ENCODE peak calls at places on chromosomes 7 and 10, in four cellular contexts. One of them, this sample, is unnamed. For H3K4me1, the result is how much of the 10 kb centered on the place peaks cover.

GRCh38 chr7:127758105-127758504 is 106.1 kb downstream of the SND1 start:
- DNase-seq in mesenchymal stem cell: no peak
- DNase-seq in neuronal stem cell: no peak
- DNase-seq in H1: no peak
- DNase-seq in this sample: no peak

GRCh38 chr10:97974526-97975525 is 55.6 kb downstream of the CRTAC1 start:
- DNase-seq in mesenchymal stem cell: no peak
- DNase-seq in neuronal stem cell: peak
- DNase-seq in H1: peak
- DNase-seq in this sample: peak

GRCh38 chr10:96287392-96288105 is 16.2 kb upstream of the BLNK start:
- DNase-seq in mesenchymal stem cell: no peak
- DNase-seq in neuronal stem cell: no peak
- DNase-seq in H1: no peak
- DNase-seq in this sample: no peak

GRCh38 chr10:43822509-43823236 is 174.0 kb upstream of the ZNF32 start:
- DNase-seq in mesenchymal stem cell: no peak
- DNase-seq in neuronal stem cell: no peak
- DNase-seq in H1: no peak
- DNase-seq in this sample: no peak

GRCh38 chr7:44329888-44330287 is 4.5 kb upstream of the CAMK2B start:
- DNase-seq in mesenchymal stem cell: no peak
- DNase-seq in neuronal stem cell: no peak
- DNase-seq in H1: peak
- DNase-seq in this sample: no peak

GRCh38 chr10:116444527-116445142 is 17.0 kb downstream of the PNLIPRP3 start:
- DNase-seq in mesenchymal stem cell: peak
- DNase-seq in neuronal stem cell: peak
- DNase-seq in H1: no peak
- DNase-seq in this sample: peak

GRCh38 chr10:132311338-132311939 is 3.7 kb upstream of the STK32C start:
- DNase-seq in mesenchymal stem cell: peak
- DNase-seq in neuronal stem cell: no peak
- DNase-seq in H1: no peak
- DNase-seq in this sample: no peak

GRCh38 chr7:133429371-133429770 is 176.5 kb downstream of the EXOC4 start:
- DNase-seq in mesenchymal stem cell: peak
- DNase-seq in neuronal stem cell: no peak
- DNase-seq in H1: no peak
- DNase-seq in this sample: no peak

GRCh38 chr10:132140167-132140925 is 46.4 kb upstream of the DPYSL4 start:
- DNase-seq in mesenchymal stem cell: no peak
- DNase-seq in neuronal stem cell: no peak
- DNase-seq in H1: no peak
- DNase-seq in this sample: no peak

GRCh38 chr7:74542558-74543117 is 88.9 kb downstream of the GTF2IRD1 start:
- DNase-seq in mesenchymal stem cell: no peak
- DNase-seq in neuronal stem cell: no peak
- DNase-seq in H1: no peak
- DNase-seq in this sample: no peak

GRCh38 chr7:8149222-8149621 is 112.7 kb downstream of the ICA1 start:
- DNase-seq in mesenchymal stem cell: no peak
- DNase-seq in neuronal stem cell: no peak
- DNase-seq in H1: no peak
- DNase-seq in this sample: no peak

GRCh38 chr7:51198654-51199053 is 118.0 kb downstream of the COBL start:
- DNase-seq in mesenchymal stem cell: no peak
- DNase-seq in neuronal stem cell: no peak
- DNase-seq in H1: no peak
- DNase-seq in this sample: no peak

GRCh38 chr10:97050205-97050745 is 135.5 kb downstream of the SLIT1 start:
- DNase-seq in mesenchymal stem cell: no peak
- DNase-seq in neuronal stem cell: no peak
- DNase-seq in H1: no peak
- DNase-seq in this sample: no peak

GRCh38 chr7:52009195-52009594 is 692.6 kb upstream of the COBL start:
- DNase-seq in mesenchymal stem cell: peak
- DNase-seq in neuronal stem cell: no peak
- DNase-seq in H1: no peak
- DNase-seq in this sample: no peak

GRCh38 chr7:148916186-148916585 is 32.1 kb upstream of the EZH2 start:
- DNase-seq in mesenchymal stem cell: peak
- DNase-seq in neuronal stem cell: no peak
- DNase-seq in H1: no peak
- DNase-seq in this sample: no peak

GRCh38 chr10:1196656-1197055 is 140.5 kb downstream of the WDR37 start:
- DNase-seq in mesenchymal stem cell: no peak
- DNase-seq in neuronal stem cell: no peak
- DNase-seq in H1: no peak
- DNase-seq in this sample: no peak

GRCh38 chr7:34928052-34928451 is 109.2 kb downstream of the DPY19L1 start:
- DNase-seq in mesenchymal stem cell: no peak
- DNase-seq in neuronal stem cell: peak
- DNase-seq in H1: peak
- DNase-seq in this sample: peak

GRCh38 chr10:102673961-102674511 is 29.8 kb downstream of the TRIM8 start:
- DNase-seq in mesenchymal stem cell: peak
- DNase-seq in neuronal stem cell: peak
- DNase-seq in H1: no peak
- DNase-seq in this sample: no peak

GRCh38 chr10:132272061-132272766 is 35.5 kb downstream of the STK32C start:
- DNase-seq in mesenchymal stem cell: no peak
- DNase-seq in neuronal stem cell: no peak
- DNase-seq in H1: no peak
- DNase-seq in this sample: no peak

GRCh38 chr7:75914655-75915415 is at the start of gene POR:
- DNase-seq in mesenchymal stem cell: peak
- DNase-seq in neuronal stem cell: peak
- DNase-seq in H1: peak
- DNase-seq in this sample: peak

GRCh38 chr10:70656489-70656888 is 15.8 kb upstream of the ADAMTS14 start:
- DNase-seq in mesenchymal stem cell: peak
- DNase-seq in neuronal stem cell: no peak
- DNase-seq in H1: no peak
- DNase-seq in this sample: no peak

GRCh38 chr7:101386558-101387199 is 24.0 kb downstream of the COL26A1 start:
- DNase-seq in mesenchymal stem cell: peak
- DNase-seq in neuronal stem cell: peak
- DNase-seq in H1: peak
- DNase-seq in this sample: no peak

GRCh38 chr10:126500866-126501265 is 112.6 kb upstream of the ADAM12 start:
- DNase-seq in mesenchymal stem cell: peak
- DNase-seq in neuronal stem cell: no peak
- DNase-seq in H1: no peak
- DNase-seq in this sample: no peak

GRCh38 chr10:91564508-91564907 is 68.4 kb downstream of the PPP1R3C start:
- DNase-seq in mesenchymal stem cell: no peak
- DNase-seq in neuronal stem cell: no peak
- DNase-seq in H1: no peak
- DNase-seq in this sample: no peak

GRCh38 chr10:122567056-122567660 is 6.6 kb downstream of the DMBT1 start:
- DNase-seq in mesenchymal stem cell: peak
- DNase-seq in neuronal stem cell: no peak
- DNase-seq in H1: peak
- DNase-seq in this sample: peak

GRCh38 chr7:134942690-134943466 is 43.4 kb upstream of the AGBL3 start:
- DNase-seq in mesenchymal stem cell: no peak
- DNase-seq in neuronal stem cell: no peak
- DNase-seq in H1: no peak
- DNase-seq in this sample: no peak

GRCh38 chr7:36784991-36785940 is 61.0 kb upstream of the AOAH start:
- DNase-seq in mesenchymal stem cell: no peak
- DNase-seq in neuronal stem cell: no peak
- DNase-seq in H1: no peak
- DNase-seq in this sample: no peak

GRCh38 chr10:97828721-97829120 is 20.9 kb upstream of the GOLGA7B start:
- DNase-seq in mesenchymal stem cell: no peak
- DNase-seq in neuronal stem cell: no peak
- DNase-seq in H1: no peak
- DNase-seq in this sample: no peak

GRCh38 chr7:141664450-141664849 is 37.5 kb downstream of the DENND11 start:
- DNase-seq in mesenchymal stem cell: no peak
- DNase-seq in neuronal stem cell: no peak
- DNase-seq in H1: no peak
- DNase-seq in this sample: no peak

GRCh38 chr10:95273393-95274312 is 17.1 kb downstream of the PDLIM1 start:
- DNase-seq in mesenchymal stem cell: peak
- DNase-seq in neuronal stem cell: no peak
- DNase-seq in H1: peak
- DNase-seq in this sample: no peak

GRCh38 chr7:99551767-99552463 is at the start of gene FAM200A:
- DNase-seq in mesenchymal stem cell: peak
- DNase-seq in neuronal stem cell: peak
- DNase-seq in H1: peak
- DNase-seq in this sample: peak

GRCh38 chr7:123580406-123581161 is 21.0 kb upstream of the ASB15 start:
- DNase-seq in mesenchymal stem cell: peak
- DNase-seq in neuronal stem cell: peak
- DNase-seq in H1: no peak
- DNase-seq in this sample: no peak

GRCh38 chr7:133300811-133301210 is 47.9 kb downstream of the EXOC4 start:
- DNase-seq in mesenchymal stem cell: no peak
- DNase-seq in neuronal stem cell: no peak
- DNase-seq in H1: no peak
- DNase-seq in this sample: no peak

GRCh38 chr10:26480909-26481703 is 43.0 kb downstream of the APBB1IP start:
- DNase-seq in mesenchymal stem cell: no peak
- DNase-seq in neuronal stem cell: no peak
- DNase-seq in H1: no peak
- DNase-seq in this sample: no peak

DNA sequence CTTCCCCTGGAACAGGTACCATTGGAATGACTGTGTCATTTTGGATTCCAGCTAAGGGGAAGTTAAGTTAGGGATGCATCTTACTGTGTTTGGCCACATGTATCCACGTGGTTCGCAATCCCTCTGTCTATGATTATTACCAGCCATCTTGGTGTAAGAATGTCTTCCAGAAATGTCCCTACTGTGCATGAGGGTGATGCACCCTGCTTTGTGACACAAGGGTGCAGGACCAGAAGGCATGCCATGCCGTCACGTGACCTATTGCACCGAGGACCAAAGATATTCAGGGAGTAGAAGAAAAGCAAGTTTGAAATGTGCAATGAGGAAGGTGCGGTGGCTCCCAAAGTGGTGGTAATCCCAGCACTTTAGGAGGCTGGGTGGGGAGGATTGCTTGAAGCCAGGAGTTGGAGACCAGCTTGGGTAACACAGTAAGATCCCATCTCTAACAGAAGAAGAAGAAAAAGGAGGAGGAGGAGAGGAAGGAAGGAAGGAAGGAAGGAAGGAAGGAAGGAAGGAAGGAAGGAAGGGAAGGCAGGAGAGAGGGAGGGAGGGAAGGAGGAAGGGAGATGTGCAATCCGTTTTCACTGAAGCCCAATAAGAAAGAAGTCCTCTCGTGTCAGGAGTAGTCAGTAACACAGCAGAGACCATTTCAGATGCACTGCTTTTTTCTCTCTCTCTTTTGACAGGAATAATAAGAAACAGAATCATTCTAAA is 42.5 kb upstream of the USP6NL start:
- DNase-seq in mesenchymal stem cell: no peak
- DNase-seq in neuronal stem cell: no peak
- DNase-seq in H1: no peak
- DNase-seq in this sample: no peak
- H3K4me1 ChIP-seq in mesenchymal stem cell: under half
- H3K4me1 ChIP-seq in neuronal stem cell: under half
- H3K4me1 ChIP-seq in H1: under half
- H3K4me1 ChIP-seq in this sample: under half

GRCh38 chr10:75018233-75018632 is 93.2 kb upstream of the SAMD8 start:
- DNase-seq in mesenchymal stem cell: no peak
- DNase-seq in neuronal stem cell: no peak
- DNase-seq in H1: no peak
- DNase-seq in this sample: no peak
- H3K4me1 ChIP-seq in mesenchymal stem cell: under half
- H3K4me1 ChIP-seq in neuronal stem cell: under half
- H3K4me1 ChIP-seq in H1: under half
- H3K4me1 ChIP-seq in this sample: under half

DNA sequence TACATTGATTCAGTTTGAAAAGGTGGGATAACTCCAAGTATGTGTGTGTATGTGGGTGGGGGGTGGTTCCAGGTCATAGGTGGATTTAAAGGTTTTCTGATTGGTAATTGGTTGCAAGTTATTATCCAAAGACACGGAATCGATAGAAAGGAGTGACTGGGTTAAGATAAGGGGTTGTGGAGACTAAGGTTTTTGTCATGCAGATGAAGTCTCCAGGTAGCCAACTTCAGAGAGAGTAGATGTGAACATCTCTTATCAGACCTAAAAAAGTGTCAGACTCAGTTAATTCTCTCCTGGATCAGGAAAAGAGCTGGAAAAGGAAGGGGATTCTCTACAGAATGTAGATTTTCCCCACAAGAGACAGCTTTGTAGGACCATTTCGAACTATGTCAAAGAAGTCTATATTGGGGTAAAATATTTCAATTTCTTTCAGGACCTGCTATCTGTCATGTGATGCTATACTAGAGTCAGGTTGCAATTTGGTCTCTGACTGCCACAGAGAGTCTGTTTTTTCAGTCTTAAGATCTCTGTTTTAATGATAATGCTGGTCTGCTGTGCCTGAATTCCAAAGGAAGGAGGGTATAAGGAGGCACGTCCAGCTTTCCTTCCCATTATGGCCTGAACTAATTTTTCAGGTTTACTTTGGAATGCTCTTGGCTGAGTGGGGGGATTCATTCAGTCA is 3.6 kb downstream of the C7orf57 start:
- DNase-seq in mesenchymal stem cell: no peak
- DNase-seq in neuronal stem cell: no peak
- DNase-seq in H1: no peak
- DNase-seq in this sample: no peak
- H3K4me1 ChIP-seq in mesenchymal stem cell: under half
- H3K4me1 ChIP-seq in neuronal stem cell: under half
- H3K4me1 ChIP-seq in H1: under half
- H3K4me1 ChIP-seq in this sample: under half

GRCh38 chr10:101066890-101067355 is 5.1 kb downstream of the KAZALD1 start:
- DNase-seq in mesenchymal stem cell: peak
- DNase-seq in neuronal stem cell: no peak
- DNase-seq in H1: no peak
- DNase-seq in this sample: no peak
- H3K4me1 ChIP-seq in mesenchymal stem cell: under half
- H3K4me1 ChIP-seq in neuronal stem cell: under half
- H3K4me1 ChIP-seq in H1: under half
- H3K4me1 ChIP-seq in this sample: under half

GRCh38 chr10:45655219-45655618 is 17.4 kb downstream of the ZFAND4 start:
- DNase-seq in mesenchymal stem cell: no peak
- DNase-seq in neuronal stem cell: no peak
- DNase-seq in H1: no peak
- DNase-seq in this sample: no peak
- H3K4me1 ChIP-seq in mesenchymal stem cell: under half
- H3K4me1 ChIP-seq in neuronal stem cell: under half
- H3K4me1 ChIP-seq in H1: under half
- H3K4me1 ChIP-seq in this sample: under half

GRCh38 chr10:31928531-31929259 is at the start of gene ARHGAP12:
- DNase-seq in mesenchymal stem cell: peak
- DNase-seq in neuronal stem cell: peak
- DNase-seq in H1: peak
- DNase-seq in this sample: no peak
- H3K4me1 ChIP-seq in mesenchymal stem cell: under half
- H3K4me1 ChIP-seq in neuronal stem cell: under half
- H3K4me1 ChIP-seq in H1: under half
- H3K4me1 ChIP-seq in this sample: under half

This sample was measured in iPS DF 6.9.